ENCODE peak calls at places on chromosomes 6 and 20, in six cellular contexts. R is NCI-H2171 treated with DMSO at 0.1 percent for 48 hours; A is activated CD4-positive, alpha-beta T cell treated with anti-CD3 and anti-CD28 coated beads, Interleukin-2, amount 50 U/mL, for 1 hour; P is kidney glomerular epithelial cell; N is pons; Q is pancreas. S is an unnamed sample.
A peak's percentile ranks its signal among the peaks of the same experiment; 100 is the strongest.

GRCh38 chr6:133099573-133099972 is 141.6 kb upstream of the EYA4 start:
- DNase-seq in R (peak; percentile 13), A (no peak), P (peak; percentile 93), N (no peak), Q (no peak), S (peak; percentile 69)

GRCh38 chr6:139152892-139153271 is 18.0 kb downstream of the HECA start:
- DNase-seq in R (no peak), A (no peak), P (no peak), N (no peak), Q (no peak), S (no peak)

GRCh38 chr6:118506071-118506638 is 41.9 kb upstream of the PLN start:
- DNase-seq in R (no peak), A (no peak), P (no peak), N (no peak), Q (no peak), S (no peak)

GRCh38 chr6:110044093-110044492 is 66.0 kb downstream of the GPR6 start:
- DNase-seq in R (no peak), A (no peak), P (no peak), N (no peak), Q (no peak), S (no peak)

GRCh38 chr20:37804584-37805566 is 98.1 kb upstream of the VSTM2L start:
- DNase-seq in R (peak; percentile 41), A (no peak), P (no peak), N (peak; percentile 83), Q (no peak), S (no peak)

GRCh38 chr6:54267798-54268197 is 40.4 kb upstream of the TINAG start:
- DNase-seq in R (peak; percentile 34), A (no peak), P (no peak), N (no peak), Q (peak; percentile 2), S (no peak)

GRCh38 chr20:46308258-46309157 is at the start of gene CDH22:
- DNase-seq in R (peak; percentile 89), A (peak; percentile 26), P (no peak), N (peak; percentile 21), Q (peak; percentile 51), S (no peak)

GRCh38 chr6:75612921-75613534 is 11.3 kb downstream of the SENP6 start:
- DNase-seq in R (no peak), A (no peak), P (no peak), N (no peak), Q (no peak), S (no peak)

GRCh38 chr20:23145281-23145700 is 59.2 kb upstream of the CD93 start:
- DNase-seq in R (no peak), A (no peak), P (no peak), N (peak; percentile 42), Q (no peak), S (peak; percentile 62)

GRCh38 chr6:13304101-13304500 is 24.2 kb downstream of the TBC1D7 start:
- DNase-seq in R (no peak), A (no peak), P (no peak), N (peak; percentile 20), Q (no peak), S (no peak)

GRCh38 chr6:19279137-19279747 is 557.9 kb upstream of the ID4 start:
- DNase-seq in R (peak; percentile 26), A (no peak), P (no peak), N (no peak), Q (no peak), S (no peak)

GRCh38 chr20:20318318-20319161 is 49.4 kb upstream of the INSM1 start:
- DNase-seq in R (peak; percentile 86), A (no peak), P (no peak), N (no peak), Q (no peak), S (no peak)

GRCh38 chr20:48544402-48545333 is 283.1 kb downstream of the PREX1 start:
- DNase-seq in R (peak; percentile 89), A (no peak), P (no peak), N (no peak), Q (no peak), S (no peak)

GRCh38 chr20:61686081-61686936 is 379.4 kb downstream of the TAF4 start:
- DNase-seq in R (no peak), A (no peak), P (no peak), N (no peak), Q (no peak), S (no peak)

GRCh38 chr6:53651149-53651763 is 14.3 kb downstream of the KLHL31 start:
- DNase-seq in R (peak; percentile 88), A (peak; percentile 66), P (peak; percentile 60), N (peak; percentile 86), Q (peak; percentile 66), S (peak; percentile 54)

GRCh38 chr20:25328954-25329498 is 61.6 kb downstream of the ABHD12 start:
- DNase-seq in R (no peak), A (no peak), P (no peak), N (no peak), Q (no peak), S (no peak)

GRCh38 chr6:145891126-145891525 is 73.0 kb downstream of the SHPRH start:
- DNase-seq in R (no peak), A (no peak), P (peak; percentile 11), N (no peak), Q (no peak), S (no peak)

GRCh38 chr20:18856873-18857272 is 43.3 kb downstream of the SCP2D1 start:
- DNase-seq in R (no peak), A (no peak), P (no peak), N (no peak), Q (no peak), S (no peak)

GRCh38 chr6:131135244-131136020 is at the start of gene AKAP7:
- DNase-seq in R (no peak), A (peak; percentile 42), P (peak; percentile 41), N (no peak), Q (peak; percentile 65), S (no peak)